ENCODE peak calls at places on chromosomes 12 and 14, in ten cellular contexts. H is tibial artery; S is fibroblast of lung; V is lung; M is right cardiac atrium; Y is PC-9; C is uterus; K is A549; X is suprapubic skin; I is CD8-positive, alpha-beta memory T cell. P is an unnamed sample.
A peak's percentile ranks its signal among the peaks of the same experiment; 100 is the strongest.

GRCh38 chr12:104701301-104701700 is 244.6 kb downstream of the CHST11 start:
- DNase-seq in C (no peak), Y (no peak), V (no peak), S (no peak), H (no peak), X (no peak), M (no peak), I (no peak), K (no peak), P (no peak)

GRCh38 chr14:92143962-92144361 is 22.2 kb downstream of the CPSF2 start:
- DNase-seq in K (no peak), I (no peak), C (no peak), V (no peak), H (no peak), M (no peak), S (no peak), X (no peak), Y (no peak), P (no peak)

GRCh38 chr12:55771736-55772135 is 28.8 kb downstream of the GDF11 start:
- DNase-seq in I (no peak), C (no peak), H (no peak), V (no peak), X (no peak), S (no peak), M (no peak), Y (no peak), K (no peak), P (no peak)

GRCh38 chr12:76544601-76545261 is 14.8 kb downstream of the OSBPL8 start:
- DNase-seq in H (no peak), V (no peak), K (no peak), S (no peak), C (no peak), X (no peak), I (no peak), Y (no peak), M (no peak), P (no peak)

GRCh38 chr14:73295198-73295796 is 58.0 kb downstream of the PAPLN start:
- DNase-seq in S (peak; percentile 20), Y (peak; percentile 6), K (peak; percentile 43), C (no peak), H (no peak), I (no peak), M (no peak), V (no peak), X (no peak), P (no peak)

GRCh38 chr14:75911883-75912282 is 69.9 kb downstream of the TGFB3 start:
- DNase-seq in K (no peak), V (no peak), S (peak; percentile 69), C (no peak), H (no peak), I (no peak), X (no peak), M (no peak), Y (peak; percentile 28), P (no peak)

GRCh38 chr12:81333812-81334211 is 255.9 kb downstream of the ACSS3 start:
- DNase-seq in I (no peak), X (no peak), C (no peak), S (no peak), V (no peak), K (no peak), Y (no peak), H (no peak), M (no peak), P (no peak)

GRCh38 chr12:49232940-49233841 is 31.7 kb upstream of the TUBA1C start:
- DNase-seq in Y (no peak), V (peak; percentile 40), M (peak; percentile 87), H (peak; percentile 40), X (no peak), S (peak; percentile 73), I (no peak), K (no peak), C (peak; percentile 61), P (peak; percentile 35)

GRCh38 chr12:69000540-69001243 is 67.7 kb upstream of the CPM start:
- DNase-seq in S (peak; percentile 75), X (no peak), M (no peak), H (no peak), V (no peak), I (no peak), K (no peak), Y (no peak), C (no peak), P (no peak)

GRCh38 chr12:107635139-107635538 is 50.5 kb upstream of the PWP1 start:
- DNase-seq in S (peak; percentile 53), K (no peak), C (no peak), X (no peak), Y (no peak), H (no peak), I (no peak), M (no peak), V (no peak), P (no peak)

GRCh38 chr12:132848521-132848920 is 19.9 kb upstream of the GOLGA3 start:
- DNase-seq in K (no peak), H (no peak), S (no peak), M (no peak), V (no peak), X (no peak), I (no peak), C (no peak), Y (no peak), P (no peak)

GRCh38 chr14:51455041-51455835 is 196.5 kb upstream of the FRMD6 start:
- DNase-seq in X (no peak), I (no peak), C (no peak), Y (no peak), S (no peak), M (no peak), H (no peak), K (no peak), V (no peak), P (no peak)

GRCh38 chr12:106764738-106765137 is 9.7 kb upstream of the RIC8B start:
- DNase-seq in H (no peak), Y (no peak), I (no peak), K (no peak), X (no peak), M (no peak), V (no peak), C (no peak), S (no peak), P (no peak)

DNA sequence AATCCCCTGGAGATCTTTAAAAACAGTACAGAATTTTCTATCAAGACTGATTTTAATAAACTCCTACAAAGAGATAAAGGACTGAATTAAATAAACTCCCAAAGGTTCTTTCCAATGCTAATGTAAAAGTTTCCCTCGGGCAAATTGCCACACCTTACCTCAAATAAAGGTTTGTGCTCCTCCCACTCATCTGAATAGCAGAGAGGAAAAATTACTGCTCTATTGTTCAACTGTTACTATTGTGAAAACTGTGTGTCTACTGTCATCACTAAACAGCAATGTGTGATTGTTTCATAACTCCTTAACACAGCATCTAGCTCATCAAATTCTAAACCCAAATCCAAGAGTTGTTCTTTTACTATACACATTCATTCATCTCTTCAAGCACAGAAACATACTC is 3.2 kb downstream of the SPTLC2 start:
- DNase-seq in I (no peak), K (no peak), Y (no peak), C (no peak), X (no peak), H (no peak), M (no peak), S (peak; percentile 44), V (no peak), P (no peak)
- H3K27ac ChIP-seq in I (no peak overlapping the region), K (no peak overlapping the region), Y (no peak overlapping the region), C (no peak overlapping the region), X (no peak overlapping the region), H (no peak overlapping the region), M (no peak overlapping the region), S (no peak overlapping the region), V (no peak overlapping the region), P (no peak overlapping the region)

DNA sequence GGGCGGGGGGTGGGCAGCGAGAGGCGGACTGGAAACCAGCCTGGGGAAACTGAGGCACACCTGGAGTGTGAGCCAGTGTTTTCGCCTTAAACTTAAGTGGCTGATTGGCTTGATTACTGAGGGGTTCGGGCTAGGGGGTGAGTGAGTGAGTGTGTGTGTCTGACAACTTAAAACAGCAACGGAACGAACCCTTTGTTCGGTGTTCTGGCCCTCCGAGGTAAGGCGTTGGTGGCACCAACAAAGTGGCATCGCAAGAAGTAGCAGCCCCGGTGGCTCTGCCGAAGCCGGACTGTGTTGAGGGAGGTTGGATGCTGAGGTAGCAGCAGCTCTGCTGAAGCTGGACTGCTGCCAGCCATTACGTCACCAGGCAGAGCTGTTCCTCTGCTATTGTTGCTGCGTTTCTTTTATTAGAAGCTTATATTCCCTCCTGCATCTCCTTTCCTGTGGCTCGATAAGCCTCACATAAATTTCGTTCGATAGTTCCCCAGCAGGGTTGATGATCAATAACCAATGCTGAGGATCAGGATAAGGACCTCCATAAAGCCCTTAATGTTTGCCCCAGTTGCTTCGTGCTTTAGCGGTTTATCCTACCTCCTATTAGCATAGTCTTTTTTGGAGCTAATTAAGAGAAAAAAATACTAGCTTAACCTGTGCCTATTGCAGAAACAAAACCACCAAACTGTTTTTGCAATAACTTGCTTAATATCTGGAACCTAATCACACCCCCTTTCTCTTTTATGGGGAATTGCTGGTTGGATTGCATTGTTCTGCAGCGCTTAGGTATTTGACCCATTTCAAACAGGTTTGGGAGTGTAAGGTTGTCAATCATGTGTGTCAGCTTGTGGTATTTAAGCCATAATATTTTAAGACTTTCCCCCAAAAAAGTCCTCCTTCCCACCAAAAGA is 1.3 kb downstream of the GPR137C start:
- DNase-seq in H (peak; percentile 82), S (peak; percentile 85), V (peak; percentile 80), I (peak; percentile 82), M (peak; percentile 93), Y (peak; percentile 75), C (peak; percentile 89), X (peak; percentile 91), K (no peak), P (peak; percentile 89)
- H3K27ac ChIP-seq in H (peak overlapping the region; percentile 76), S (no peak overlapping the region), V (no peak overlapping the region), I (no peak overlapping the region), M (peak overlapping the region; percentile 3), Y (no peak overlapping the region), C (peak overlapping the region; percentile 88), X (no peak overlapping the region), K (peak overlapping the region; percentile 73), P (peak overlapping the region; percentile 96)

GRCh38 chr12:6530576-6531260 is 3.6 kb upstream of the GAPDH start:
- DNase-seq in C (no peak), Y (no peak), H (no peak), S (no peak), K (no peak), M (no peak), I (no peak), V (no peak), X (no peak), P (no peak)
- H3K27ac ChIP-seq in C (no peak overlapping the region), Y (peak overlapping the region; percentile 83), H (no peak overlapping the region), S (peak overlapping the region; percentile 98), K (peak overlapping the region; percentile 97), M (no peak overlapping the region), I (no peak overlapping the region), V (no peak overlapping the region), X (no peak overlapping the region), P (no peak overlapping the region)

DNA sequence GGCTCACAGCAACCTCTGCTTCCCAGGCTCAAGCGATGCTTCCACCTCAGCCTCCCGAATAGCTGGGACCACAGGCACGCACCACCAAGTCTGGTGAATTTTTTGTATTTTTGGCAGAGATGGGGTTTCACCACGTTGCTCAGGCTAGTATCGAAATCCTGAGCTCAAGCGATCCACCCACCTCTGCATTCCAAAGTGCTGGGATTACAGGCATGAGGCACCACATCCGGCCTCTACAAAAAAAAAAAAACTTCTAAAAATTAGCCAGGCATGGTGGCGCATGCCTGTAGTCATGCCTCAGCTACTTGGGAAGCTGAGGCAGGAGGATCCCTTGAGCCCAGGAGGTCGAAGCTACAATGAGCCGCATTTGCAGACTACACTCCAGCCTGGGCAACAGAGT is 104.1 kb upstream of the HMGA2 start:
- DNase-seq in H (no peak), C (no peak), X (no peak), V (no peak), I (no peak), K (no peak), M (no peak), S (peak; percentile 95), Y (no peak), P (no peak)
- H3K27ac ChIP-seq in H (no peak overlapping the region), C (no peak overlapping the region), X (no peak overlapping the region), V (no peak overlapping the region), I (no peak overlapping the region), K (no peak overlapping the region), M (no peak overlapping the region), S (no peak overlapping the region), Y (no peak overlapping the region), P (no peak overlapping the region)

GRCh38 chr12:32466986-32467711 is 67.8 kb downstream of the FGD4 start:
- DNase-seq in X (no peak), S (no peak), I (no peak), H (no peak), M (no peak), C (no peak), V (no peak), Y (no peak), K (no peak), P (no peak)
- H3K27ac ChIP-seq in X (no peak overlapping the region), S (no peak overlapping the region), I (no peak overlapping the region), H (no peak overlapping the region), M (no peak overlapping the region), C (no peak overlapping the region), V (no peak overlapping the region), Y (no peak overlapping the region), K (no peak overlapping the region), P (no peak overlapping the region)